ENCODE peak calls at places on chromosomes 7 and 10, in six cellular contexts. One of them, this sample, is unnamed.

GRCh38 chr10:70546585-70546984 is 56.0 kb downstream of the PRF1 start:
- DNase-seq in heart left ventricle: no peak
- DNase-seq in fibroblast of lung: no peak
- DNase-seq in tibial artery: no peak
- DNase-seq in B cell: no peak
- DNase-seq in cardiac fibroblast: no peak
- DNase-seq in this sample: no peak

GRCh38 chr10:114458955-114459354 is 54.7 kb upstream of the AFAP1L2 start:
- DNase-seq in heart left ventricle: no peak
- DNase-seq in fibroblast of lung: no peak
- DNase-seq in tibial artery: no peak
- DNase-seq in B cell: no peak
- DNase-seq in cardiac fibroblast: peak
- DNase-seq in this sample: peak

GRCh38 chr7:73721237-73721848 is 1.9 kb upstream of the STX1A start:
- DNase-seq in heart left ventricle: peak
- DNase-seq in fibroblast of lung: no peak
- DNase-seq in tibial artery: peak
- DNase-seq in B cell: no peak
- DNase-seq in cardiac fibroblast: no peak
- DNase-seq in this sample: no peak

GRCh38 chr7:41006591-41006990 is 696.3 kb downstream of the INHBA start:
- DNase-seq in heart left ventricle: no peak
- DNase-seq in fibroblast of lung: peak
- DNase-seq in tibial artery: no peak
- DNase-seq in B cell: no peak
- DNase-seq in cardiac fibroblast: peak
- DNase-seq in this sample: no peak

GRCh38 chr7:79420464-79420863 is 33.0 kb downstream of the MAGI2 start:
- DNase-seq in heart left ventricle: no peak
- DNase-seq in fibroblast of lung: peak
- DNase-seq in tibial artery: no peak
- DNase-seq in B cell: no peak
- DNase-seq in cardiac fibroblast: peak
- DNase-seq in this sample: peak

GRCh38 chr7:30308392-30308791 is 24.0 kb downstream of the ZNRF2 start:
- DNase-seq in heart left ventricle: no peak
- DNase-seq in fibroblast of lung: no peak
- DNase-seq in tibial artery: no peak
- DNase-seq in B cell: no peak
- DNase-seq in cardiac fibroblast: no peak
- DNase-seq in this sample: peak

GRCh38 chr10:7542189-7542914 is 124.4 kb downstream of the ITIH5 start:
- DNase-seq in heart left ventricle: no peak
- DNase-seq in fibroblast of lung: no peak
- DNase-seq in tibial artery: no peak
- DNase-seq in B cell: no peak
- DNase-seq in cardiac fibroblast: no peak
- DNase-seq in this sample: no peak

GRCh38 chr10:76302491-76302890 is 871.1 kb downstream of the LRMDA start:
- DNase-seq in heart left ventricle: no peak
- DNase-seq in fibroblast of lung: peak
- DNase-seq in tibial artery: no peak
- DNase-seq in B cell: no peak
- DNase-seq in cardiac fibroblast: no peak
- DNase-seq in this sample: no peak

GRCh38 chr7:108140674-108141073 is 10.5 kb upstream of the LAMB4 start:
- DNase-seq in heart left ventricle: no peak
- DNase-seq in fibroblast of lung: no peak
- DNase-seq in tibial artery: no peak
- DNase-seq in B cell: no peak
- DNase-seq in cardiac fibroblast: no peak
- DNase-seq in this sample: no peak

GRCh38 chr10:8193546-8193945 is 139.1 kb downstream of the GATA3 start:
- DNase-seq in heart left ventricle: no peak
- DNase-seq in fibroblast of lung: peak
- DNase-seq in tibial artery: no peak
- DNase-seq in B cell: no peak
- DNase-seq in cardiac fibroblast: no peak
- DNase-seq in this sample: no peak

GRCh38 chr10:121732676-121733445 is 134.6 kb upstream of the FGFR2 start:
- DNase-seq in heart left ventricle: no peak
- DNase-seq in fibroblast of lung: no peak
- DNase-seq in tibial artery: no peak
- DNase-seq in B cell: no peak
- DNase-seq in cardiac fibroblast: no peak
- DNase-seq in this sample: no peak

GRCh38 chr10:49502358-49502757 is 36.6 kb downstream of the ERCC6 start:
- DNase-seq in heart left ventricle: no peak
- DNase-seq in fibroblast of lung: peak
- DNase-seq in tibial artery: no peak
- DNase-seq in B cell: no peak
- DNase-seq in cardiac fibroblast: peak
- DNase-seq in this sample: no peak

GRCh38 chr10:49497358-49497757 is 41.6 kb downstream of the ERCC6 start:
- DNase-seq in heart left ventricle: no peak
- DNase-seq in fibroblast of lung: no peak
- DNase-seq in tibial artery: no peak
- DNase-seq in B cell: no peak
- DNase-seq in cardiac fibroblast: no peak
- DNase-seq in this sample: no peak

GRCh38 chr10:49500420-49500819 is 38.5 kb downstream of the ERCC6 start:
- DNase-seq in heart left ventricle: no peak
- DNase-seq in fibroblast of lung: no peak
- DNase-seq in tibial artery: no peak
- DNase-seq in B cell: no peak
- DNase-seq in cardiac fibroblast: no peak
- DNase-seq in this sample: no peak

GRCh38 chr10:49499305-49499851 is 39.5 kb downstream of the ERCC6 start:
- DNase-seq in heart left ventricle: no peak
- DNase-seq in fibroblast of lung: no peak
- DNase-seq in tibial artery: no peak
- DNase-seq in B cell: no peak
- DNase-seq in cardiac fibroblast: no peak
- DNase-seq in this sample: no peak

DNA sequence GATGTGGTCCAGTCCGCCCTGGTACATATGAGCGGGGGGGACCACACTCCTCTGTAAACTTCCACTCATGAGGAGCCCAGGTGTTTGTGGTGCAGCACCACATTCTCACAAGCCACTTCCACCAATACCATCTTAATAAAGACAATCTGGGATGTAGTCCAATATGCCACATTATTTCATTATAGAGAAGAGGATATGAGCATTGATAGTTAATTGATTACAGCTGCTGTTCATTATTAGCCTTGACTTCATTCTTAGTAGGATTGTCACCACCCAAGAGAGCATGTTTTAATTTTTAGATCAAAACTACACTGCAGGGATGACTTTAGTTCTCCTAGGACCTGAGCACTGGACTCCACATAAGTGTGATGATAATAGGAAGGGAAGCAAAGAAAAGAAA is 40.5 kb downstream of the ERCC6 start:
- DNase-seq in heart left ventricle: no peak
- DNase-seq in fibroblast of lung: no peak
- DNase-seq in tibial artery: no peak
- DNase-seq in B cell: no peak
- DNase-seq in cardiac fibroblast: no peak
- DNase-seq in this sample: no peak
- TF ChIP-seq CTCF in heart left ventricle: no peak
- TF ChIP-seq CTCF in fibroblast of lung: no peak
- TF ChIP-seq CTCF in tibial artery: no peak
- TF ChIP-seq CTCF in B cell: no peak
- TF ChIP-seq CTCF in cardiac fibroblast: no peak
- TF ChIP-seq CTCF in this sample: no peak

GRCh38 chr7:11457419-11457818 is 374.6 kb downstream of the THSD7A start:
- DNase-seq in heart left ventricle: no peak
- DNase-seq in fibroblast of lung: no peak
- DNase-seq in tibial artery: no peak
- DNase-seq in B cell: no peak
- DNase-seq in cardiac fibroblast: no peak
- DNase-seq in this sample: no peak
- TF ChIP-seq CTCF in heart left ventricle: no peak
- TF ChIP-seq CTCF in fibroblast of lung: no peak
- TF ChIP-seq CTCF in tibial artery: no peak
- TF ChIP-seq CTCF in B cell: no peak
- TF ChIP-seq CTCF in cardiac fibroblast: no peak
- TF ChIP-seq CTCF in this sample: no peak

GRCh38 chr10:68331455-68332258 is at the start of gene HNRNPH3:
- DNase-seq in heart left ventricle: peak
- DNase-seq in fibroblast of lung: peak
- DNase-seq in tibial artery: peak
- DNase-seq in B cell: peak
- DNase-seq in cardiac fibroblast: peak
- DNase-seq in this sample: peak
- TF ChIP-seq CTCF in heart left ventricle: no peak
- TF ChIP-seq CTCF in fibroblast of lung: no peak
- TF ChIP-seq CTCF in tibial artery: peak
- TF ChIP-seq CTCF in B cell: no peak
- TF ChIP-seq CTCF in cardiac fibroblast: no peak
- TF ChIP-seq CTCF in this sample: no peak

DNA sequence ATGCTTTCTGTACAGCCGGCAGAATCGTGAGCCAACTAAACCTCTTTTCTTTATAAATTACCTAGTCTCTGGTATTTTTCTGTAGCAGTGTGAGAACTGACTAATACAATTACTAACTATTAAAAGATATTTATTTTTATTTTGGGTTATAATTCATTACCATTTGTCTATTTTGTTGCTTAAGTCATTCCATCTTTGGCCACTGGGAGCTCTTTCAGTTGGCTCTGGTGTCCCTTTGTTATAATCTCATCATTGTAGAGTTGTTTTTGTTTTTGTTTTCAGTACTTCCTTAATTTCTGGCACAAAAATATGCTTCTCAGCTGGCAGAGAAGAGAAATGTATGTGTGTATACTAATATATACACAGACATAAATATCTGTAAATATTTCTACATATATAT is 807.9 kb upstream of the MBL2 start:
- DNase-seq in heart left ventricle: no peak
- DNase-seq in fibroblast of lung: no peak
- DNase-seq in tibial artery: no peak
- DNase-seq in B cell: no peak
- DNase-seq in cardiac fibroblast: no peak
- DNase-seq in this sample: no peak
- TF ChIP-seq CTCF in heart left ventricle: no peak
- TF ChIP-seq CTCF in fibroblast of lung: no peak
- TF ChIP-seq CTCF in tibial artery: no peak
- TF ChIP-seq CTCF in B cell: no peak
- TF ChIP-seq CTCF in cardiac fibroblast: no peak
- TF ChIP-seq CTCF in this sample: no peak